ENCODE peak calls at places on chromosomes 13 and 19, in ten cellular contexts. W, P, F, S, U, G, K, V, C and M are unnamed samples.

GRCh38 chr19:18669883-18670282 is 13.6 kb upstream of the CRTC1 start:
- DNase-seq in U (no peak), C (no peak), V (no peak), G (no peak), P (no peak), W (no peak), K (no peak), S (no peak), F (no peak), M (no peak)

GRCh38 chr19:36577271-36577996 is 4.3 kb upstream of the ZNF529 start:
- DNase-seq in C (no peak), W (no peak), V (no peak), K (no peak), F (no peak), G (no peak), U (no peak), P (no peak), S (peak; percentile 43), M (no peak)

GRCh38 chr13:42747399-42747873 is 33.9 kb upstream of the FAM216B start:
- DNase-seq in W (peak; percentile 99), G (peak; percentile 80), S (peak; percentile 99), K (no peak), C (no peak), P (peak; percentile 94), U (peak; percentile 97), F (peak; percentile 99), V (no peak), M (peak; percentile 99)

GRCh38 chr19:34556500-34556899 is 74.9 kb downstream of the WTIP start:
- DNase-seq in U (peak; percentile 26), V (peak; percentile 53), W (peak; percentile 77), F (no peak), S (peak; percentile 34), C (no peak), K (no peak), G (peak; percentile 16), P (no peak), M (no peak)

GRCh38 chr19:34336781-34337271 is 28.2 kb upstream of the GPI start:
- DNase-seq in C (no peak), G (no peak), F (no peak), V (peak; percentile 57), P (no peak), U (peak; percentile 57), W (peak; percentile 48), S (no peak), K (no peak), M (no peak)

GRCh38 chr19:27774827-27775226 is 1438.1 kb downstream of the UQCRFS1 start:
- DNase-seq in F (no peak), W (peak; percentile 18), S (no peak), G (no peak), K (no peak), V (peak; percentile 48), U (no peak), C (no peak), P (no peak), M (no peak)

GRCh38 chr13:99572921-99573320 is 71.6 kb downstream of the TM9SF2 start:
- DNase-seq in P (no peak), F (no peak), K (no peak), G (no peak), U (peak; percentile 51), W (peak; percentile 45), V (peak; percentile 68), S (no peak), C (no peak), M (peak; percentile 57)

GRCh38 chr19:41023193-41023592 is 32.1 kb downstream of the CYP2B6 start:
- DNase-seq in V (no peak), G (no peak), P (no peak), S (no peak), U (no peak), F (no peak), K (no peak), W (no peak), C (no peak), M (no peak)

GRCh38 chr13:112417079-112417478 is 40.9 kb downstream of the SPACA7 start:
- DNase-seq in F (no peak), C (no peak), K (no peak), U (no peak), S (no peak), G (no peak), W (no peak), P (no peak), V (no peak), M (no peak)

GRCh38 chr19:40223135-40223822 is 3.2 kb downstream of the CCNP start:
- DNase-seq in K (no peak), V (no peak), W (no peak), F (no peak), P (no peak), G (no peak), S (no peak), U (no peak), C (no peak), M (no peak)

DNA sequence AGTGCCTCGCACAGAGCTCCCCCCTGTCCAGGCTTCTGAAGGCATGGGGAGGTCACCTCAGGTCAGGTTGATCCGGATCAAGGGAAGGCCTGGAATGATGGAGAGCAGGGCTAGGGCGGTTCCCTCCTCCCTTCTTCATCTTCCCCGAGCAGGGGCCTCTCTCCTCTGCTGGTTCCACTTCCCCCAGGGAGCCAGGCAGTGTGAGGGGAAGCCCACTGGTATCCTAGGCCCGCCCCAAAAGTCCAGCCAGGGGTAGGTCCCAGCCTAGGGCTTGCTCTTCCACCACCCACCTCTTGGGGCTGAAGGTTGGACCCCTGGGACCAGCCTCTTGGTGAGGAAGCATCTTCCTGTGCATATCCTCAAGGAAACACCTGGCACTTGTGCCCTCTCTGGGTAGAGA is 16.4 kb upstream of the PRR19 start:
- DNase-seq in W (no peak), U (no peak), P (no peak), F (no peak), G (no peak), V (no peak), K (no peak), C (no peak), S (no peak), M (no peak)
- TF ChIP-seq CTCF in W (no peak), U (no peak), P (no peak), F (no peak), G (no peak), V (no peak), K (no peak), C (no peak), S (no peak), M (no peak)

GRCh38 chr13:44818016-44818415 is 171.3 kb downstream of the NUFIP1 start:
- DNase-seq in U (no peak), P (no peak), G (no peak), V (no peak), W (no peak), C (no peak), K (no peak), S (no peak), F (no peak), M (no peak)

GRCh38 chr13:44819245-44819644 is 170.0 kb downstream of the NUFIP1 start:
- DNase-seq in S (peak; percentile 70), F (no peak), K (no peak), P (peak; percentile 61), V (no peak), W (peak; percentile 82), U (peak; percentile 84), G (no peak), C (no peak), M (no peak)

GRCh38 chr13:44816701-44817684 is 172.3 kb downstream of the NUFIP1 start:
- DNase-seq in U (peak; percentile 53), S (peak; percentile 20), G (no peak), F (no peak), P (no peak), K (no peak), C (no peak), W (peak; percentile 62), V (peak; percentile 13), M (no peak)

GRCh38 chr13:44819762-44820161 is 169.5 kb downstream of the NUFIP1 start:
- DNase-seq in K (no peak), C (no peak), G (no peak), F (no peak), U (no peak), V (no peak), P (peak; percentile 57), S (no peak), W (no peak), M (no peak)

DNA sequence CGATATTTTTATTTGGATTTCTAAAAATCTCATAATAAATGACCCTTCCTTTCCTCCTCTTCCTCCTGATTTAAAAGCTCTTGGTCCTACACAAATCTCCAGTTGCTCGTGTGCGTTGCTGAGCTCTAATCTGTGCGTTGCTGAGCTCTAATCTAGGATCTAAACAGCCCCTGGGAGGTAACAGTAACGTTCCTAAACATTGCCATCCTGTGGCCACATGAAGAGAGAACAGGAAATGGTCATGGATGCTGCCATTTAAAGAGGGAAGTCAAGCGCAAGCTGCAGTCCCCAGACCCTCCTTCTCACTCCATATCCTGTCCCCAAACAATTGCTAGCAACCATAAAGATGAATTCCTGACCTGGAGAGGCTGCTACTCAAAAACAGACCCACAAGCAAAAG is 170.8 kb downstream of the NUFIP1 start:
- DNase-seq in F (no peak), P (no peak), S (peak; percentile 29), C (no peak), U (peak; percentile 39), K (no peak), G (no peak), V (peak; percentile 50), W (peak; percentile 33), M (no peak)
- TF ChIP-seq CTCF in F (no peak), P (peak; percentile 20), S (peak; percentile 44), C (no peak), U (no peak), K (no peak), G (peak; percentile 23), V (peak; percentile 44), W (peak; percentile 34), M (no peak)

DNA sequence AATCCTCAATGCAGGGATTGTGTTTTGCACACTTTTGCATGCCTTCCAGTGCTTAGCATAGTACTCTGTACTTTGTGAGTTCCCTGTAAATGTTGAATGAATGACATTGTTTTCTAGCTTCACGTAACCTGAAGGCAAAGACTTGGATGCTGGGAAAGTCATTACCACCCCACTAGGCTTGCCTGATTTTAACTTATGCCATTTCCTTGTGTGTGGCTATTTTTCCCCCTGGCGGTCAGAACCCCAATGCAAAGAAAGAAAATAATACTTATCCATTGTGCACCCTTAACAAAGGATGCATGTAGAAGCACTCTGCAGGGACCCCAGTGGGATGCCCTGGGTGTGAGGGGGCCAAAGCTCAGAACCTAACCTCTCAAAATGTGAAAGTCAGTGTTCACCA is 1.2 kb upstream of the ENOX1 start:
- DNase-seq in G (no peak), K (no peak), V (peak; percentile 46), S (peak; percentile 65), U (peak; percentile 80), F (no peak), P (no peak), C (no peak), W (peak; percentile 75), M (no peak)
- TF ChIP-seq CTCF in G (peak; percentile 50), K (peak; percentile 69), V (peak; percentile 19), S (peak; percentile 73), U (peak; percentile 48), F (peak; percentile 56), P (peak; percentile 23), C (no peak), W (peak; percentile 69), M (no peak)

GRCh38 chr19:53308339-53308811 is 25.2 kb upstream of the ZNF845 start:
- DNase-seq in U (peak; percentile 43), W (peak; percentile 2), V (peak; percentile 52), K (peak; percentile 29), S (no peak), F (no peak), G (no peak), P (no peak), C (no peak), M (no peak)
- TF ChIP-seq CTCF in U (peak; percentile 16), W (peak; percentile 18), V (peak; percentile 65), K (peak; percentile 64), S (no peak), F (peak; percentile 44), G (peak; percentile 50), P (peak; percentile 17), C (peak; percentile 9), M (peak; percentile 16)

GRCh38 chr19:56071151-56071550 is 49.9 kb downstream of the ZNF787 start:
- DNase-seq in F (no peak), P (no peak), V (no peak), S (no peak), W (no peak), K (no peak), C (no peak), U (no peak), G (no peak), M (no peak)
- TF ChIP-seq CTCF in F (peak; percentile 32), P (peak; percentile 16), V (peak; percentile 32), S (peak; percentile 37), W (peak; percentile 27), K (no peak), C (no peak), U (peak; percentile 20), G (peak; percentile 37), M (peak; percentile 27)